ENCODE peak calls at places on chromosomes 6 and 20, in eight cellular contexts. One of them, this sample, is unnamed.

GRCh38 chr6:135814043-135814442 is 37.5 kb upstream of the PDE7B start:
- DNase-seq in stomach: no peak
- DNase-seq in fibroblast of mammary gland: no peak
- DNase-seq in HAP-1: no peak
- DNase-seq in lower leg skin: no peak
- DNase-seq in dorsolateral prefrontal cortex: no peak
- DNase-seq in right cardiac atrium: no peak
- DNase-seq in GM23248: no peak
- DNase-seq in this sample: no peak

GRCh38 chr20:48295445-48295903 is 510.2 kb upstream of the SULF2 start:
- DNase-seq in right cardiac atrium: no peak
- DNase-seq in GM23248: peak; percentile 91
- DNase-seq in fibroblast of mammary gland: peak; percentile 95
- DNase-seq in dorsolateral prefrontal cortex: no peak
- DNase-seq in stomach: no peak
- DNase-seq in HAP-1: peak; percentile 85
- DNase-seq in lower leg skin: no peak
- DNase-seq in this sample: peak; percentile 41

GRCh38 chr6:168575346-168576098 is 134.5 kb downstream of the SMOC2 start:
- DNase-seq in right cardiac atrium: no peak
- DNase-seq in stomach: no peak
- DNase-seq in fibroblast of mammary gland: no peak
- DNase-seq in dorsolateral prefrontal cortex: no peak
- DNase-seq in lower leg skin: no peak
- DNase-seq in GM23248: no peak
- DNase-seq in HAP-1: no peak
- DNase-seq in this sample: no peak

GRCh38 chr6:122264557-122264956 is 134.9 kb upstream of the HSF2 start:
- DNase-seq in stomach: no peak
- DNase-seq in lower leg skin: no peak
- DNase-seq in fibroblast of mammary gland: no peak
- DNase-seq in dorsolateral prefrontal cortex: no peak
- DNase-seq in HAP-1: no peak
- DNase-seq in GM23248: no peak
- DNase-seq in right cardiac atrium: no peak
- DNase-seq in this sample: peak; percentile 19

GRCh38 chr6:190596-191395 is 101.5 kb upstream of the DUSP22 start:
- DNase-seq in GM23248: no peak
- DNase-seq in HAP-1: no peak
- DNase-seq in fibroblast of mammary gland: no peak
- DNase-seq in right cardiac atrium: no peak
- DNase-seq in stomach: no peak
- DNase-seq in lower leg skin: peak; percentile 60
- DNase-seq in dorsolateral prefrontal cortex: no peak
- DNase-seq in this sample: peak; percentile 47

GRCh38 chr20:60232380-60232779 is 274.2 kb downstream of the CDH26 start:
- DNase-seq in HAP-1: no peak
- DNase-seq in stomach: no peak
- DNase-seq in right cardiac atrium: no peak
- DNase-seq in GM23248: no peak
- DNase-seq in fibroblast of mammary gland: no peak
- DNase-seq in dorsolateral prefrontal cortex: no peak
- DNase-seq in lower leg skin: peak; percentile 2
- DNase-seq in this sample: no peak

GRCh38 chr6:129621252-129621651 is 88.7 kb downstream of the ARHGAP18 start:
- DNase-seq in GM23248: no peak
- DNase-seq in right cardiac atrium: no peak
- DNase-seq in stomach: peak; percentile 34
- DNase-seq in fibroblast of mammary gland: peak; percentile 41
- DNase-seq in HAP-1: no peak
- DNase-seq in dorsolateral prefrontal cortex: no peak
- DNase-seq in lower leg skin: no peak
- DNase-seq in this sample: peak; percentile 30

GRCh38 chr20:49964964-49965780 is 17.6 kb upstream of the SNAI1 start:
- DNase-seq in HAP-1: peak; percentile 34
- DNase-seq in right cardiac atrium: no peak
- DNase-seq in dorsolateral prefrontal cortex: no peak
- DNase-seq in GM23248: peak; percentile 41
- DNase-seq in stomach: peak; percentile 37
- DNase-seq in fibroblast of mammary gland: no peak
- DNase-seq in lower leg skin: no peak
- DNase-seq in this sample: peak; percentile 89

GRCh38 chr20:4167261-4168004 is 152.1 kb upstream of the RNF24 start:
- DNase-seq in dorsolateral prefrontal cortex: peak; percentile 76
- DNase-seq in stomach: no peak
- DNase-seq in lower leg skin: no peak
- DNase-seq in fibroblast of mammary gland: no peak
- DNase-seq in GM23248: no peak
- DNase-seq in HAP-1: no peak
- DNase-seq in right cardiac atrium: peak; percentile 74
- DNase-seq in this sample: peak; percentile 89

GRCh38 chr6:70149209-70149788 is 153.6 kb downstream of the COL9A1 start:
- DNase-seq in HAP-1: no peak
- DNase-seq in GM23248: no peak
- DNase-seq in right cardiac atrium: no peak
- DNase-seq in fibroblast of mammary gland: no peak
- DNase-seq in dorsolateral prefrontal cortex: no peak
- DNase-seq in stomach: no peak
- DNase-seq in lower leg skin: no peak
- DNase-seq in this sample: no peak

GRCh38 chr20:57043669-57044268 is 222.7 kb downstream of the BMP7 start:
- DNase-seq in GM23248: no peak
- DNase-seq in lower leg skin: no peak
- DNase-seq in right cardiac atrium: no peak
- DNase-seq in dorsolateral prefrontal cortex: no peak
- DNase-seq in fibroblast of mammary gland: no peak
- DNase-seq in stomach: no peak
- DNase-seq in HAP-1: no peak
- DNase-seq in this sample: no peak

GRCh38 chr6:23621026-23621425 is 505.0 kb upstream of the NRSN1 start:
- DNase-seq in HAP-1: no peak
- DNase-seq in right cardiac atrium: no peak
- DNase-seq in lower leg skin: no peak
- DNase-seq in fibroblast of mammary gland: peak; percentile 62
- DNase-seq in dorsolateral prefrontal cortex: no peak
- DNase-seq in GM23248: peak; percentile 1
- DNase-seq in stomach: no peak
- DNase-seq in this sample: no peak

GRCh38 chr6:42929928-42930360 is 664 bp downstream of the CNPY3 start:
- DNase-seq in fibroblast of mammary gland: peak; percentile 83
- DNase-seq in lower leg skin: no peak
- DNase-seq in GM23248: peak; percentile 87
- DNase-seq in dorsolateral prefrontal cortex: peak; percentile 6
- DNase-seq in stomach: peak; percentile 32
- DNase-seq in right cardiac atrium: no peak
- DNase-seq in HAP-1: peak; percentile 54
- DNase-seq in this sample: no peak

GRCh38 chr20:32761831-32762753 is at the start of gene DNMT3B:
- DNase-seq in HAP-1: peak; percentile 79
- DNase-seq in GM23248: peak; percentile 88
- DNase-seq in fibroblast of mammary gland: peak; percentile 72
- DNase-seq in lower leg skin: peak; percentile 93
- DNase-seq in stomach: peak; percentile 80
- DNase-seq in right cardiac atrium: peak; percentile 93
- DNase-seq in dorsolateral prefrontal cortex: peak; percentile 69
- DNase-seq in this sample: peak; percentile 100

GRCh38 chr6:24666097-24666615 is 543 bp downstream of the TDP2 start:
- DNase-seq in fibroblast of mammary gland: peak; percentile 21
- DNase-seq in right cardiac atrium: peak; percentile 70
- DNase-seq in stomach: peak; percentile 52
- DNase-seq in GM23248: peak; percentile 71
- DNase-seq in lower leg skin: peak; percentile 89
- DNase-seq in dorsolateral prefrontal cortex: peak; percentile 56
- DNase-seq in HAP-1: no peak
- DNase-seq in this sample: peak; percentile 45

GRCh38 chr6:138772596-138773176 is 883 bp upstream of the CCDC28A start:
- DNase-seq in lower leg skin: no peak
- DNase-seq in stomach: no peak
- DNase-seq in right cardiac atrium: no peak
- DNase-seq in HAP-1: no peak
- DNase-seq in dorsolateral prefrontal cortex: no peak
- DNase-seq in GM23248: peak; percentile 20
- DNase-seq in fibroblast of mammary gland: no peak
- DNase-seq in this sample: no peak

GRCh38 chr20:17499041-17499440 is 32.1 kb downstream of the BFSP1 start:
- DNase-seq in fibroblast of mammary gland: peak; percentile 13
- DNase-seq in dorsolateral prefrontal cortex: no peak
- DNase-seq in HAP-1: no peak
- DNase-seq in right cardiac atrium: no peak
- DNase-seq in lower leg skin: peak; percentile 17
- DNase-seq in GM23248: peak; percentile 71
- DNase-seq in stomach: no peak
- DNase-seq in this sample: no peak

GRCh38 chr6:82022614-82023102 is 224.9 kb downstream of the IBTK start:
- DNase-seq in lower leg skin: no peak
- DNase-seq in GM23248: peak; percentile 77
- DNase-seq in dorsolateral prefrontal cortex: no peak
- DNase-seq in HAP-1: no peak
- DNase-seq in fibroblast of mammary gland: peak; percentile 85
- DNase-seq in stomach: no peak
- DNase-seq in right cardiac atrium: no peak
- DNase-seq in this sample: no peak

DNA sequence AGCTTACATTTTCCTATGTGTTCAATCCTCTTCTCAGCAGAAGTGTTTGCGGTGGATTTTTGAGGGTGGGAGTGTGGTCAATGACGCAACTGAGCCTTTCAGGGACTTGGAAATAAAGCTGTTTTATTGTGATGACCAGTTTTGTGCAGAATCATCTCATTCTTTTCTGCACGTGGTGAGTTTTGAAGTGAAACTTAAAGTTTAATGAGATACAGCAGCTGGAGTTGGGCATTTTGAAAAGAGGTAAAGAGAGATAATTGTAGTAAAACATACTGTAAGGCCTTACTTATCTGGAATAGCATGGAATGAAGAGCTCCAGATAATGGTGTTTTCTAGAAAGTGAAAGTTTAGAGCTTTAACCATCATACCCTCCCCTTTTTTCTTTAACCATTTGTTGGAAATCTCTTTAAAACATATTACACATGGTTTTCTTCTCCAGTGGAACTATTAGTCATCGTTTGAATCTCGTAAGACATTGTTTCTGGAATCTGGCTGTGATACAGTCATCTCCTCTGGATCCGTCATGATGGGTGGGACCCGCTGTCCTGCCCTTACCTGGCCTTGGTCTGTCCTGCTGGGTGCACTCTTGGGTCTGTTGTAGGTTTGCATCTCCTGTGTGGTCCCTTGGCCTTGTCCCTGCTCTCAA is 29.6 kb downstream of the UST start:
- DNase-seq in lower leg skin: no peak
- DNase-seq in dorsolateral prefrontal cortex: no peak
- DNase-seq in stomach: no peak
- DNase-seq in HAP-1: no peak
- DNase-seq in GM23248: peak; percentile 91
- DNase-seq in fibroblast of mammary gland: peak; percentile 92
- DNase-seq in right cardiac atrium: no peak
- DNase-seq in this sample: no peak
- H3K4me3 ChIP-seq in lower leg skin: no peak overlapping the region
- H3K4me3 ChIP-seq in dorsolateral prefrontal cortex: no peak overlapping the region
- H3K4me3 ChIP-seq in stomach: no peak overlapping the region
- H3K4me3 ChIP-seq in HAP-1: no peak overlapping the region
- H3K4me3 ChIP-seq in GM23248: peak overlapping the region; percentile 62
- H3K4me3 ChIP-seq in fibroblast of mammary gland: peak overlapping the region; percentile 35
- H3K4me3 ChIP-seq in right cardiac atrium: no peak overlapping the region
- H3K4me3 ChIP-seq in this sample: no peak overlapping the region

DNA sequence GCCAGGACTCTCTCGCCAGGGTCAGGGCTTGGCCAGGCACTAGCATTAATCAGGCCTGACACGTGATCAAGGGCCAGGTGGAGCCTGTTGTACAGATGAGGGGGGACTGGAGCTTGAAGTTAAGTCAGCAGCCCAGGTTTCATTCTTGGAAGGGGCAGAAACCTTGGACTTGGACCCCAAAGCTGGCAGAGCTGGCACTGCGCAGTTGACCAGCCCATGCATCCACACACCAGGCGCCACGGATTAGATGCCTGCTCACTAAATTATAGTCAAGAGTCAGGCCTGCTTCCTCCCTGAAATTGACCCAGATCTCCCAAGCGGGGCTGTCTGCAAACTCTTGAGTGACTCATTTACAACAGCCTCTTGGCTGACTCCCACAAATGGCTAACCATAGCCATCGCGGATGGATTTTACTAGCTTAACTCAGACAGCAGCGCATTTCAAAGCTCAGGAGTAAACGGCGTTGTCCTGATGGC is 4.1 kb upstream of the TAF4 start:
- DNase-seq in GM23248: peak; percentile 87
- DNase-seq in fibroblast of mammary gland: peak; percentile 89
- DNase-seq in lower leg skin: no peak
- DNase-seq in stomach: no peak
- DNase-seq in dorsolateral prefrontal cortex: no peak
- DNase-seq in right cardiac atrium: no peak
- DNase-seq in HAP-1: no peak
- DNase-seq in this sample: no peak
- H3K4me3 ChIP-seq in GM23248: no peak overlapping the region
- H3K4me3 ChIP-seq in fibroblast of mammary gland: no peak overlapping the region
- H3K4me3 ChIP-seq in lower leg skin: no peak overlapping the region
- H3K4me3 ChIP-seq in stomach: no peak overlapping the region
- H3K4me3 ChIP-seq in dorsolateral prefrontal cortex: no peak overlapping the region
- H3K4me3 ChIP-seq in right cardiac atrium: no peak overlapping the region
- H3K4me3 ChIP-seq in HAP-1: no peak overlapping the region
- H3K4me3 ChIP-seq in this sample: no peak overlapping the region

GRCh38 chr6:17945575-17945974 is 41.9 kb downstream of the KIF13A start:
- DNase-seq in GM23248: no peak
- DNase-seq in stomach: no peak
- DNase-seq in dorsolateral prefrontal cortex: no peak
- DNase-seq in fibroblast of mammary gland: no peak
- DNase-seq in HAP-1: no peak
- DNase-seq in lower leg skin: no peak
- DNase-seq in right cardiac atrium: no peak
- DNase-seq in this sample: no peak
- H3K4me3 ChIP-seq in GM23248: peak overlapping the region; percentile 10
- H3K4me3 ChIP-seq in stomach: no peak overlapping the region
- H3K4me3 ChIP-seq in dorsolateral prefrontal cortex: no peak overlapping the region
- H3K4me3 ChIP-seq in fibroblast of mammary gland: no peak overlapping the region
- H3K4me3 ChIP-seq in HAP-1: no peak overlapping the region
- H3K4me3 ChIP-seq in lower leg skin: no peak overlapping the region
- H3K4me3 ChIP-seq in right cardiac atrium: no peak overlapping the region
- H3K4me3 ChIP-seq in this sample: no peak overlapping the region

GRCh38 chr6:6002005-6002808 is 4.5 kb downstream of the NRN1 start:
- DNase-seq in right cardiac atrium: no peak
- DNase-seq in GM23248: peak; percentile 56
- DNase-seq in stomach: no peak
- DNase-seq in lower leg skin: no peak
- DNase-seq in fibroblast of mammary gland: no peak
- DNase-seq in HAP-1: no peak
- DNase-seq in dorsolateral prefrontal cortex: no peak
- DNase-seq in this sample: peak; percentile 82

GRCh38 chr6:6004147-6004995 is 2.4 kb downstream of the NRN1 start:
- DNase-seq in dorsolateral prefrontal cortex: no peak
- DNase-seq in GM23248: peak; percentile 61
- DNase-seq in fibroblast of mammary gland: peak; percentile 41
- DNase-seq in stomach: no peak
- DNase-seq in lower leg skin: no peak
- DNase-seq in right cardiac atrium: peak; percentile 38
- DNase-seq in HAP-1: peak; percentile 45
- DNase-seq in this sample: peak; percentile 63

GRCh38 chr6:6001443-6001842 is 5.3 kb downstream of the NRN1 start:
- DNase-seq in fibroblast of mammary gland: no peak
- DNase-seq in stomach: no peak
- DNase-seq in HAP-1: no peak
- DNase-seq in GM23248: peak; percentile 20
- DNase-seq in lower leg skin: no peak
- DNase-seq in right cardiac atrium: no peak
- DNase-seq in dorsolateral prefrontal cortex: no peak
- DNase-seq in this sample: peak; percentile 31

GRCh38 chr6:6002809-6003333 is 3.9 kb downstream of the NRN1 start:
- DNase-seq in HAP-1: no peak
- DNase-seq in stomach: no peak
- DNase-seq in dorsolateral prefrontal cortex: no peak
- DNase-seq in GM23248: no peak
- DNase-seq in fibroblast of mammary gland: peak; percentile 41
- DNase-seq in right cardiac atrium: no peak
- DNase-seq in lower leg skin: no peak
- DNase-seq in this sample: no peak

GRCh38 chr6:6003334-6004146 is 3.2 kb downstream of the NRN1 start:
- DNase-seq in lower leg skin: no peak
- DNase-seq in GM23248: peak; percentile 77
- DNase-seq in HAP-1: no peak
- DNase-seq in dorsolateral prefrontal cortex: peak; percentile 31
- DNase-seq in right cardiac atrium: peak; percentile 62
- DNase-seq in fibroblast of mammary gland: peak; percentile 62
- DNase-seq in stomach: no peak
- DNase-seq in this sample: peak; percentile 89
- H3K4me3 ChIP-seq in lower leg skin: peak overlapping the region; percentile 24
- H3K4me3 ChIP-seq in GM23248: peak overlapping the region; percentile 100
- H3K4me3 ChIP-seq in HAP-1: peak overlapping the region; percentile 65
- H3K4me3 ChIP-seq in dorsolateral prefrontal cortex: peak overlapping the region; percentile 67
- H3K4me3 ChIP-seq in right cardiac atrium: peak overlapping the region; percentile 56
- H3K4me3 ChIP-seq in fibroblast of mammary gland: peak overlapping the region; percentile 68
- H3K4me3 ChIP-seq in stomach: peak overlapping the region; percentile 34
- H3K4me3 ChIP-seq in this sample: peak overlapping the region; percentile 33

This sample was measured in H7.